ENCODE peak calls at places on chromosome 12, in eight cellular contexts. One of them, this sample, is unnamed.

GRCh38 chr12:46126050-46126727 is 135.8 kb upstream of the SCAF11 start:
- DNase-seq in kidney: no peak
- DNase-seq in frontal cortex: no peak
- DNase-seq in fibroblast of the aortic adventitia: no peak
- DNase-seq in AG09319: no peak
- DNase-seq in sigmoid colon: no peak
- DNase-seq in HS-5: no peak
- DNase-seq in cardiac muscle cell: no peak
- DNase-seq in this sample: no peak

GRCh38 chr12:39846971-39847661 is 227.5 kb upstream of the ABCD2 start:
- DNase-seq in sigmoid colon: no peak
- DNase-seq in HS-5: no peak
- DNase-seq in frontal cortex: no peak
- DNase-seq in kidney: no peak
- DNase-seq in cardiac muscle cell: no peak
- DNase-seq in fibroblast of the aortic adventitia: peak
- DNase-seq in AG09319: peak
- DNase-seq in this sample: no peak

GRCh38 chr12:99810718-99811593 is 163.4 kb downstream of the GARIN6 start:
- DNase-seq in cardiac muscle cell: peak
- DNase-seq in kidney: no peak
- DNase-seq in AG09319: no peak
- DNase-seq in sigmoid colon: no peak
- DNase-seq in fibroblast of the aortic adventitia: peak
- DNase-seq in frontal cortex: no peak
- DNase-seq in HS-5: no peak
- DNase-seq in this sample: no peak

GRCh38 chr12:121009744-121010143 is 6.5 kb downstream of the C12orf43 start:
- DNase-seq in frontal cortex: no peak
- DNase-seq in AG09319: no peak
- DNase-seq in fibroblast of the aortic adventitia: peak
- DNase-seq in kidney: no peak
- DNase-seq in sigmoid colon: no peak
- DNase-seq in cardiac muscle cell: peak
- DNase-seq in HS-5: no peak
- DNase-seq in this sample: no peak

GRCh38 chr12:45703942-45704341 is 25.6 kb upstream of the ARID2 start:
- DNase-seq in frontal cortex: no peak
- DNase-seq in HS-5: no peak
- DNase-seq in kidney: no peak
- DNase-seq in sigmoid colon: no peak
- DNase-seq in fibroblast of the aortic adventitia: peak
- DNase-seq in cardiac muscle cell: no peak
- DNase-seq in AG09319: no peak
- DNase-seq in this sample: no peak

GRCh38 chr12:104303538-104304151 is at the start of gene EID3:
- DNase-seq in kidney: peak
- DNase-seq in fibroblast of the aortic adventitia: peak
- DNase-seq in frontal cortex: peak
- DNase-seq in sigmoid colon: peak
- DNase-seq in HS-5: peak
- DNase-seq in cardiac muscle cell: peak
- DNase-seq in AG09319: peak
- DNase-seq in this sample: no peak

GRCh38 chr12:1542599-1542998 is 51.8 kb downstream of the FBXL14 start:
- DNase-seq in sigmoid colon: no peak
- DNase-seq in fibroblast of the aortic adventitia: no peak
- DNase-seq in cardiac muscle cell: no peak
- DNase-seq in kidney: no peak
- DNase-seq in AG09319: no peak
- DNase-seq in HS-5: no peak
- DNase-seq in frontal cortex: no peak
- DNase-seq in this sample: no peak

GRCh38 chr12:19808371-19808770 is 369.1 kb downstream of the AEBP2 start:
- DNase-seq in fibroblast of the aortic adventitia: no peak
- DNase-seq in HS-5: no peak
- DNase-seq in AG09319: no peak
- DNase-seq in kidney: no peak
- DNase-seq in cardiac muscle cell: no peak
- DNase-seq in sigmoid colon: no peak
- DNase-seq in frontal cortex: no peak
- DNase-seq in this sample: no peak

GRCh38 chr12:59654061-59654460 is 58.2 kb downstream of the SLC16A7 start:
- DNase-seq in cardiac muscle cell: no peak
- DNase-seq in kidney: no peak
- DNase-seq in fibroblast of the aortic adventitia: no peak
- DNase-seq in sigmoid colon: no peak
- DNase-seq in frontal cortex: no peak
- DNase-seq in HS-5: no peak
- DNase-seq in AG09319: no peak
- DNase-seq in this sample: no peak

GRCh38 chr12:68953536-68953935 is 20.6 kb upstream of the CPM start:
- DNase-seq in sigmoid colon: no peak
- DNase-seq in AG09319: no peak
- DNase-seq in kidney: no peak
- DNase-seq in HS-5: no peak
- DNase-seq in fibroblast of the aortic adventitia: no peak
- DNase-seq in cardiac muscle cell: no peak
- DNase-seq in frontal cortex: no peak
- DNase-seq in this sample: no peak

GRCh38 chr12:86698581-86698980 is 442.4 kb upstream of the MGAT4C start:
- DNase-seq in kidney: no peak
- DNase-seq in cardiac muscle cell: peak
- DNase-seq in HS-5: peak
- DNase-seq in sigmoid colon: no peak
- DNase-seq in AG09319: peak
- DNase-seq in frontal cortex: no peak
- DNase-seq in fibroblast of the aortic adventitia: peak
- DNase-seq in this sample: no peak

GRCh38 chr12:50387487-50387886 is 8.9 kb downstream of the FAM186A start:
- DNase-seq in HS-5: no peak
- DNase-seq in sigmoid colon: no peak
- DNase-seq in frontal cortex: no peak
- DNase-seq in cardiac muscle cell: peak
- DNase-seq in fibroblast of the aortic adventitia: no peak
- DNase-seq in kidney: no peak
- DNase-seq in AG09319: no peak
- DNase-seq in this sample: no peak

GRCh38 chr12:29722164-29722563 is 61.6 kb downstream of the TMTC1 start:
- DNase-seq in AG09319: no peak
- DNase-seq in kidney: no peak
- DNase-seq in cardiac muscle cell: no peak
- DNase-seq in fibroblast of the aortic adventitia: no peak
- DNase-seq in frontal cortex: no peak
- DNase-seq in sigmoid colon: no peak
- DNase-seq in HS-5: no peak
- DNase-seq in this sample: no peak

GRCh38 chr12:13383379-13383778 is 186.9 kb downstream of the EMP1 start:
- DNase-seq in kidney: no peak
- DNase-seq in AG09319: no peak
- DNase-seq in sigmoid colon: no peak
- DNase-seq in HS-5: no peak
- DNase-seq in frontal cortex: no peak
- DNase-seq in cardiac muscle cell: no peak
- DNase-seq in fibroblast of the aortic adventitia: no peak
- DNase-seq in this sample: no peak

GRCh38 chr12:40784102-40784501 is 91.9 kb downstream of the CNTN1 start:
- DNase-seq in fibroblast of the aortic adventitia: no peak
- DNase-seq in AG09319: no peak
- DNase-seq in cardiac muscle cell: no peak
- DNase-seq in HS-5: no peak
- DNase-seq in kidney: no peak
- DNase-seq in frontal cortex: no peak
- DNase-seq in sigmoid colon: no peak
- DNase-seq in this sample: no peak

GRCh38 chr12:67650127-67650495 is 1.6 kb downstream of the DYRK2 start:
- DNase-seq in HS-5: no peak
- DNase-seq in cardiac muscle cell: no peak
- DNase-seq in sigmoid colon: no peak
- DNase-seq in frontal cortex: peak
- DNase-seq in kidney: peak
- DNase-seq in fibroblast of the aortic adventitia: no peak
- DNase-seq in AG09319: no peak
- DNase-seq in this sample: no peak

GRCh38 chr12:79618848-79619404 is 71.8 kb downstream of the PAWR start:
- DNase-seq in sigmoid colon: no peak
- DNase-seq in frontal cortex: no peak
- DNase-seq in AG09319: no peak
- DNase-seq in kidney: no peak
- DNase-seq in HS-5: peak
- DNase-seq in fibroblast of the aortic adventitia: peak
- DNase-seq in cardiac muscle cell: peak
- DNase-seq in this sample: peak

GRCh38 chr12:57632369-57632897 is 568 bp downstream of the B4GALNT1 start:
- DNase-seq in frontal cortex: peak
- DNase-seq in HS-5: no peak
- DNase-seq in sigmoid colon: peak
- DNase-seq in cardiac muscle cell: no peak
- DNase-seq in fibroblast of the aortic adventitia: peak
- DNase-seq in kidney: no peak
- DNase-seq in AG09319: no peak
- DNase-seq in this sample: no peak

This sample was measured in epithelial cell of prostate.